ENCODE peak calls at places on chromosomes 13 and 19, in eight cellular contexts. One of them, this sample, is unnamed.
A peak's percentile ranks its signal among the peaks of the same experiment; 100 is the strongest.

GRCh38 chr19:6278740-6279619 is 795 bp downstream of the MLLT1 start:
- DNase-seq in stimulated activated CD4-positive, alpha-beta T cell treated with anti-CD3 and anti-CD28 coated beads, Interleukin-2, amount 100 ng/mL, for 48 hours: no peak
- DNase-seq in hepatic stellate cell: peak; percentile 29
- DNase-seq in CD4-positive, alpha-beta T cell: no peak
- DNase-seq in heart right ventricle: no peak
- DNase-seq in GM04503: no peak
- DNase-seq in nephron progenitor cell: no peak
- DNase-seq in DMS53: peak; percentile 17
- DNase-seq in this sample: peak; percentile 45

GRCh38 chr13:25872871-25873607 is 178.8 kb downstream of the SHISA2 start:
- DNase-seq in CD4-positive, alpha-beta T cell: no peak
- DNase-seq in DMS53: no peak
- DNase-seq in stimulated activated CD4-positive, alpha-beta T cell treated with anti-CD3 and anti-CD28 coated beads, Interleukin-2, amount 100 ng/mL, for 48 hours: no peak
- DNase-seq in heart right ventricle: no peak
- DNase-seq in GM04503: no peak
- DNase-seq in nephron progenitor cell: no peak
- DNase-seq in hepatic stellate cell: no peak
- DNase-seq in this sample: no peak

GRCh38 chr13:22009500-22009899 is 338.6 kb downstream of the FGF9 start:
- DNase-seq in heart right ventricle: no peak
- DNase-seq in CD4-positive, alpha-beta T cell: no peak
- DNase-seq in stimulated activated CD4-positive, alpha-beta T cell treated with anti-CD3 and anti-CD28 coated beads, Interleukin-2, amount 100 ng/mL, for 48 hours: no peak
- DNase-seq in hepatic stellate cell: no peak
- DNase-seq in GM04503: no peak
- DNase-seq in nephron progenitor cell: no peak
- DNase-seq in DMS53: no peak
- DNase-seq in this sample: no peak

GRCh38 chr13:22018297-22019210 is 347.7 kb downstream of the FGF9 start:
- DNase-seq in nephron progenitor cell: no peak
- DNase-seq in hepatic stellate cell: no peak
- DNase-seq in CD4-positive, alpha-beta T cell: no peak
- DNase-seq in DMS53: no peak
- DNase-seq in heart right ventricle: no peak
- DNase-seq in GM04503: no peak
- DNase-seq in stimulated activated CD4-positive, alpha-beta T cell treated with anti-CD3 and anti-CD28 coated beads, Interleukin-2, amount 100 ng/mL, for 48 hours: no peak
- DNase-seq in this sample: no peak

GRCh38 chr13:34420975-34421719 is 520.9 kb upstream of the NBEA start:
- DNase-seq in heart right ventricle: no peak
- DNase-seq in nephron progenitor cell: no peak
- DNase-seq in CD4-positive, alpha-beta T cell: no peak
- DNase-seq in DMS53: peak; percentile 27
- DNase-seq in stimulated activated CD4-positive, alpha-beta T cell treated with anti-CD3 and anti-CD28 coated beads, Interleukin-2, amount 100 ng/mL, for 48 hours: no peak
- DNase-seq in hepatic stellate cell: no peak
- DNase-seq in GM04503: no peak
- DNase-seq in this sample: no peak

GRCh38 chr19:20079487-20079886 is 1.7 kb downstream of the ZNF90 start:
- DNase-seq in heart right ventricle: no peak
- DNase-seq in stimulated activated CD4-positive, alpha-beta T cell treated with anti-CD3 and anti-CD28 coated beads, Interleukin-2, amount 100 ng/mL, for 48 hours: no peak
- DNase-seq in DMS53: no peak
- DNase-seq in nephron progenitor cell: no peak
- DNase-seq in CD4-positive, alpha-beta T cell: no peak
- DNase-seq in hepatic stellate cell: no peak
- DNase-seq in GM04503: no peak
- DNase-seq in this sample: no peak

GRCh38 chr19:19457691-19458090 is 52.2 kb downstream of the GATAD2A start:
- DNase-seq in CD4-positive, alpha-beta T cell: no peak
- DNase-seq in heart right ventricle: no peak
- DNase-seq in DMS53: no peak
- DNase-seq in GM04503: no peak
- DNase-seq in nephron progenitor cell: no peak
- DNase-seq in hepatic stellate cell: no peak
- DNase-seq in stimulated activated CD4-positive, alpha-beta T cell treated with anti-CD3 and anti-CD28 coated beads, Interleukin-2, amount 100 ng/mL, for 48 hours: no peak
- DNase-seq in this sample: no peak

GRCh38 chr19:38031423-38031770 is 124.4 kb downstream of the SIPA1L3 start:
- DNase-seq in heart right ventricle: no peak
- DNase-seq in CD4-positive, alpha-beta T cell: no peak
- DNase-seq in hepatic stellate cell: no peak
- DNase-seq in GM04503: no peak
- DNase-seq in nephron progenitor cell: no peak
- DNase-seq in stimulated activated CD4-positive, alpha-beta T cell treated with anti-CD3 and anti-CD28 coated beads, Interleukin-2, amount 100 ng/mL, for 48 hours: no peak
- DNase-seq in DMS53: no peak
- DNase-seq in this sample: no peak

GRCh38 chr13:26540319-26540718 is 17.2 kb upstream of the WASF3 start:
- DNase-seq in stimulated activated CD4-positive, alpha-beta T cell treated with anti-CD3 and anti-CD28 coated beads, Interleukin-2, amount 100 ng/mL, for 48 hours: no peak
- DNase-seq in GM04503: no peak
- DNase-seq in heart right ventricle: no peak
- DNase-seq in CD4-positive, alpha-beta T cell: no peak
- DNase-seq in DMS53: no peak
- DNase-seq in nephron progenitor cell: no peak
- DNase-seq in hepatic stellate cell: no peak
- DNase-seq in this sample: no peak

GRCh38 chr13:97266734-97267417 is 44.7 kb downstream of the MBNL2 start:
- DNase-seq in GM04503: no peak
- DNase-seq in DMS53: no peak
- DNase-seq in CD4-positive, alpha-beta T cell: no peak
- DNase-seq in nephron progenitor cell: no peak
- DNase-seq in hepatic stellate cell: no peak
- DNase-seq in stimulated activated CD4-positive, alpha-beta T cell treated with anti-CD3 and anti-CD28 coated beads, Interleukin-2, amount 100 ng/mL, for 48 hours: no peak
- DNase-seq in heart right ventricle: no peak
- DNase-seq in this sample: no peak

GRCh38 chr19:22446605-22447004 is 24.5 kb upstream of the ZNF98 start:
- DNase-seq in GM04503: no peak
- DNase-seq in CD4-positive, alpha-beta T cell: no peak
- DNase-seq in stimulated activated CD4-positive, alpha-beta T cell treated with anti-CD3 and anti-CD28 coated beads, Interleukin-2, amount 100 ng/mL, for 48 hours: no peak
- DNase-seq in DMS53: no peak
- DNase-seq in hepatic stellate cell: no peak
- DNase-seq in heart right ventricle: no peak
- DNase-seq in nephron progenitor cell: no peak
- DNase-seq in this sample: no peak

GRCh38 chr13:76522083-76522755 is 364.0 kb downstream of the KCTD12 start:
- DNase-seq in nephron progenitor cell: no peak
- DNase-seq in DMS53: no peak
- DNase-seq in heart right ventricle: no peak
- DNase-seq in CD4-positive, alpha-beta T cell: no peak
- DNase-seq in stimulated activated CD4-positive, alpha-beta T cell treated with anti-CD3 and anti-CD28 coated beads, Interleukin-2, amount 100 ng/mL, for 48 hours: no peak
- DNase-seq in hepatic stellate cell: no peak
- DNase-seq in GM04503: no peak
- DNase-seq in this sample: no peak

GRCh38 chr13:112874751-112875300 is 94.2 kb upstream of the MCF2L start:
- DNase-seq in nephron progenitor cell: no peak
- DNase-seq in stimulated activated CD4-positive, alpha-beta T cell treated with anti-CD3 and anti-CD28 coated beads, Interleukin-2, amount 100 ng/mL, for 48 hours: no peak
- DNase-seq in heart right ventricle: no peak
- DNase-seq in GM04503: no peak
- DNase-seq in hepatic stellate cell: no peak
- DNase-seq in CD4-positive, alpha-beta T cell: peak; percentile 26
- DNase-seq in DMS53: no peak
- DNase-seq in this sample: no peak

GRCh38 chr13:20667857-20668256 is 35.6 kb upstream of the IL17D start:
- DNase-seq in hepatic stellate cell: no peak
- DNase-seq in nephron progenitor cell: no peak
- DNase-seq in CD4-positive, alpha-beta T cell: no peak
- DNase-seq in heart right ventricle: no peak
- DNase-seq in stimulated activated CD4-positive, alpha-beta T cell treated with anti-CD3 and anti-CD28 coated beads, Interleukin-2, amount 100 ng/mL, for 48 hours: no peak
- DNase-seq in DMS53: no peak
- DNase-seq in GM04503: no peak
- DNase-seq in this sample: no peak

GRCh38 chr13:28623782-28624706 is 34.9 kb upstream of the POMP start:
- DNase-seq in DMS53: no peak
- DNase-seq in stimulated activated CD4-positive, alpha-beta T cell treated with anti-CD3 and anti-CD28 coated beads, Interleukin-2, amount 100 ng/mL, for 48 hours: no peak
- DNase-seq in CD4-positive, alpha-beta T cell: no peak
- DNase-seq in hepatic stellate cell: no peak
- DNase-seq in GM04503: no peak
- DNase-seq in heart right ventricle: no peak
- DNase-seq in nephron progenitor cell: no peak
- DNase-seq in this sample: no peak

GRCh38 chr13:112181336-112182051 is 114.5 kb downstream of the SOX1 start:
- DNase-seq in stimulated activated CD4-positive, alpha-beta T cell treated with anti-CD3 and anti-CD28 coated beads, Interleukin-2, amount 100 ng/mL, for 48 hours: no peak
- DNase-seq in CD4-positive, alpha-beta T cell: no peak
- DNase-seq in nephron progenitor cell: no peak
- DNase-seq in hepatic stellate cell: no peak
- DNase-seq in DMS53: no peak
- DNase-seq in GM04503: no peak
- DNase-seq in heart right ventricle: no peak
- DNase-seq in this sample: no peak

GRCh38 chr19:4090351-4091220 is 23.9 kb upstream of the ZBTB7A start:
- DNase-seq in stimulated activated CD4-positive, alpha-beta T cell treated with anti-CD3 and anti-CD28 coated beads, Interleukin-2, amount 100 ng/mL, for 48 hours: no peak
- DNase-seq in hepatic stellate cell: no peak
- DNase-seq in DMS53: no peak
- DNase-seq in heart right ventricle: no peak
- DNase-seq in GM04503: no peak
- DNase-seq in nephron progenitor cell: no peak
- DNase-seq in CD4-positive, alpha-beta T cell: no peak
- DNase-seq in this sample: no peak

GRCh38 chr13:52737451-52737850 is 2.2 kb downstream of the CNMD start:
- DNase-seq in hepatic stellate cell: no peak
- DNase-seq in DMS53: no peak
- DNase-seq in CD4-positive, alpha-beta T cell: no peak
- DNase-seq in nephron progenitor cell: no peak
- DNase-seq in stimulated activated CD4-positive, alpha-beta T cell treated with anti-CD3 and anti-CD28 coated beads, Interleukin-2, amount 100 ng/mL, for 48 hours: no peak
- DNase-seq in heart right ventricle: no peak
- DNase-seq in GM04503: no peak
- DNase-seq in this sample: no peak

GRCh38 chr19:5133986-5134595 is 165.2 kb downstream of the KDM4B start:
- DNase-seq in hepatic stellate cell: no peak
- DNase-seq in heart right ventricle: no peak
- DNase-seq in DMS53: no peak
- DNase-seq in stimulated activated CD4-positive, alpha-beta T cell treated with anti-CD3 and anti-CD28 coated beads, Interleukin-2, amount 100 ng/mL, for 48 hours: no peak
- DNase-seq in CD4-positive, alpha-beta T cell: no peak
- DNase-seq in GM04503: no peak
- DNase-seq in nephron progenitor cell: no peak
- DNase-seq in this sample: no peak

GRCh38 chr13:78383899-78384298 is 219.5 kb downstream of the POU4F1 start:
- DNase-seq in GM04503: no peak
- DNase-seq in hepatic stellate cell: no peak
- DNase-seq in nephron progenitor cell: no peak
- DNase-seq in stimulated activated CD4-positive, alpha-beta T cell treated with anti-CD3 and anti-CD28 coated beads, Interleukin-2, amount 100 ng/mL, for 48 hours: no peak
- DNase-seq in DMS53: no peak
- DNase-seq in heart right ventricle: no peak
- DNase-seq in CD4-positive, alpha-beta T cell: no peak
- DNase-seq in this sample: no peak

GRCh38 chr13:53782400-53783030 is 753.9 kb downstream of the OLFM4 start:
- DNase-seq in CD4-positive, alpha-beta T cell: no peak
- DNase-seq in hepatic stellate cell: peak; percentile 16
- DNase-seq in DMS53: peak; percentile 88
- DNase-seq in stimulated activated CD4-positive, alpha-beta T cell treated with anti-CD3 and anti-CD28 coated beads, Interleukin-2, amount 100 ng/mL, for 48 hours: peak; percentile 0
- DNase-seq in heart right ventricle: peak; percentile 5
- DNase-seq in GM04503: peak; percentile 7
- DNase-seq in nephron progenitor cell: peak; percentile 44
- DNase-seq in this sample: no peak